ENCODE peak calls at places on chromosomes 1 and 21, in seven cellular contexts. M is suprapubic skin; F is brain microvascular endothelial cell; D is GM23338; E is right lobe of liver; O is CD4-positive, alpha-beta T cell; H is ovary. Y is an unnamed sample. For H3K27me3, the result is how much of the 10 kb centered on the place peaks cover.

GRCh38 chr1:200411406-200412257 is 1.8 kb upstream of the ZNF281 start:
- DNase-seq in O (no peak), D (peak), F (no peak), H (no peak), M (no peak), E (peak), Y (no peak)

GRCh38 chr1:33420870-33421775 is 9.8 kb downstream of the PHC2 start:
- DNase-seq in O (no peak), D (no peak), F (peak), H (no peak), M (no peak), E (no peak), Y (no peak)

GRCh38 chr1:3910049-3910731 is 10.1 kb upstream of the C1orf174 start:
- DNase-seq in H (no peak), O (no peak), D (no peak), M (peak), F (no peak), E (peak), Y (no peak)

GRCh38 chr21:33402011-33402979 is 918 bp upstream of the IFNGR2 start:
- DNase-seq in D (peak), E (peak), F (peak), O (peak), M (peak), H (peak), Y (peak)

GRCh38 chr1:24910751-24911650 is 19.1 kb downstream of the RUNX3 start:
- DNase-seq in H (no peak), D (no peak), F (peak), O (peak), M (peak), E (peak), Y (no peak)

GRCh38 chr1:56824956-56825355 is 5.8 kb upstream of the FYB2 start:
- DNase-seq in E (no peak), D (no peak), F (no peak), O (no peak), M (no peak), H (no peak), Y (no peak)

GRCh38 chr1:19918057-19918456 is 5.4 kb downstream of the PLA2G2E start:
- DNase-seq in H (peak), E (peak), M (peak), F (peak), D (peak), O (peak), Y (peak)

GRCh38 chr1:173099166-173099565 is 48.4 kb upstream of the TNFSF18 start:
- DNase-seq in O (no peak), M (no peak), F (no peak), E (no peak), D (no peak), H (no peak), Y (no peak)

GRCh38 chr1:85048296-85049064 is at the start of gene MCOLN3:
- DNase-seq in O (peak), F (no peak), D (peak), E (peak), M (peak), H (peak), Y (peak)

GRCh38 chr1:84944767-84945486 is 51.9 kb upstream of the LPAR3 start:
- DNase-seq in D (peak), O (peak), M (no peak), H (peak), F (peak), E (no peak), Y (peak)

GRCh38 chr1:178776553-178776952 is 51.5 kb downstream of the RALGPS2 start:
- DNase-seq in F (no peak), M (no peak), E (no peak), O (no peak), D (no peak), H (no peak), Y (no peak)

GRCh38 chr1:108961198-108961597 is 2.1 kb downstream of the CLCC1 start:
- DNase-seq in D (no peak), O (no peak), H (no peak), F (no peak), E (no peak), M (no peak), Y (no peak)

GRCh38 chr1:246008256-246008901 is 498.7 kb downstream of the SMYD3 start:
- DNase-seq in D (no peak), F (no peak), O (no peak), E (no peak), M (no peak), H (no peak), Y (no peak)

GRCh38 chr1:22930235-22930912 is 42.3 kb downstream of the LACTBL1 start:
- DNase-seq in E (peak), D (peak), H (peak), O (no peak), M (peak), F (peak), Y (no peak)

GRCh38 chr1:26469558-26469957 is 2.7 kb upstream of the HMGN2 start:
- DNase-seq in F (no peak), H (no peak), M (peak), D (no peak), E (no peak), O (no peak), Y (no peak)

DNA sequence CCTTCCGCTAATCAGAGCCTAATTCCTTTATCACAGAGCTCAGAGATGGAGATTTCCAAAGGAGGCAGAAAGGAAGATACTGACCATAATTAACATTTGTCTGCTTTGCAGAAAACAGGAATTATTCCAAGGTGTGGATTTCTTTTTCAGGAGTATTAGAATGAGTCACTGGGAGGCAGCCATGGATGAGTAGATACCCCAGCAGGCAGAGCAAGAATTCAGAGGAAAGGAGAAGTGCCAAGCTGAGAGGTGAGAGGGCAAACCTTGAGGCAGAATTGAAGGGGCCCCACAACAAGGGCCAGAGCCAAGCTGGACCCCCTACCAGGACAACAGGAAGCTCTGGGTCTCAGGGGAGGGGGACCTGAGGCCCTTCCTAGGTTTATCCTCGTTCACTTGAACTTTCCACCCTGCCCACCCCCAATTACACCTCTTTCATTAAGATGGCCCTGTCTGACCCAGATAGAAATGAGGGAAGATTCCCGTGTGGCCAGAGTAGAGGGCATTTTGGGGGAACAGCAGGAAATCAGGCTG is 33.2 kb downstream of the MATN1 start:
- DNase-seq in H (no peak), M (no peak), D (no peak), E (no peak), F (no peak), O (no peak), Y (no peak)
- H3K27ac ChIP-seq in H (no peak), M (no peak), D (no peak), E (no peak), F (no peak), O (no peak), Y (no peak)

GRCh38 chr1:17347769-17348592 is 24.0 kb upstream of the PADI6 start:
- DNase-seq in O (no peak), M (no peak), E (no peak), F (peak), D (no peak), H (no peak), Y (peak)
- TF ChIP-seq CTCF in O (no peak), M (no peak), E (no peak), F (no peak), D (no peak), H (no peak), Y (no peak)

GRCh38 chr1:156407344-156407743 is 38.3 kb downstream of the RHBG start:
- DNase-seq in E (no peak), M (no peak), H (no peak), F (no peak), D (peak), O (no peak), Y (no peak)
- H3K27me3 ChIP-seq in E (under half), M (half or more), H (under half), F (under half), D (under half), O (under half), Y (half or more)

DNA sequence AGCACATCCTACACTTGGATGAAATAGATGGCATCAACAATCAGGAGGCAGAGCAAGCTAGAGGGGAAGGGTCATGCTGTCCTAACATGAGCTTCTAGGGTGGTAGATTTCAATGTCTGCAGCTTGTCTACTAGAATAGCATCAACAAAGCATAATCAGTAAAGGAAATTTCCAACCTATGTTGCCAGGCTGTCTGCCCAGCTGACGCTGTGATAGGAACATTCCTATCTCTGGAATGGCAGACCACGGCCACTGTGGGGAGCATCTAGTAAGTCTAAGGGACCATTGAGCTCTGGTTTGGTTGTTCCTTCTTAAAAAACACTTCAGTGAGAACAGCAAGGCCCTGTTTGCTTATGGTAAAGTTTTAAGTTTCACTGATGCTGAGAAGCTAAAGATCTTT is 206.8 kb downstream of the PAPPA2 start:
- DNase-seq in M (no peak), O (no peak), F (no peak), E (no peak), H (no peak), D (no peak), Y (no peak)
- H3K27ac ChIP-seq in M (no peak), O (no peak), F (no peak), E (no peak), H (no peak), D (no peak), Y (no peak)